ENCODE peak calls at places on chromosomes 1 and 21, in six cellular contexts. V, R, S, Z, W and C are unnamed samples.

GRCh38 chr1:223429313-223429731 is 36.1 kb downstream of the CCDC185 start:
- DNase-seq in V (peak; percentile 10), R (no peak), S (no peak), Z (no peak), W (no peak), C (peak; percentile 93)

GRCh38 chr1:150927629-150928028 is 1.5 kb downstream of the SETDB1 start:
- DNase-seq in V (no peak), R (no peak), S (no peak), Z (no peak), W (no peak), C (no peak)

GRCh38 chr1:25223471-25223870 is 8.8 kb downstream of the SYF2 start:
- DNase-seq in V (no peak), R (no peak), S (no peak), Z (no peak), W (no peak), C (no peak)

GRCh38 chr21:44711327-44712202 is at the start of gene TSPEAR:
- DNase-seq in V (no peak), R (peak; percentile 72), S (peak; percentile 57), Z (peak; percentile 50), W (no peak), C (peak; percentile 54)

GRCh38 chr1:109628540-109629321 is 9.1 kb downstream of the AMPD2 start:
- DNase-seq in V (no peak), R (no peak), S (no peak), Z (no peak), W (no peak), C (no peak)

GRCh38 chr1:152623203-152623844 is 421 bp upstream of the LCE3A start:
- DNase-seq in V (no peak), R (no peak), S (peak; percentile 89), Z (no peak), W (no peak), C (no peak)

GRCh38 chr1:21896652-21897532 is 40.2 kb downstream of the HSPG2 start:
- DNase-seq in V (peak; percentile 81), R (peak; percentile 92), S (peak; percentile 43), Z (peak; percentile 75), W (peak; percentile 63), C (peak; percentile 96)

GRCh38 chr21:14500873-14501272 is 45.2 kb downstream of the SAMSN1 start:
- DNase-seq in V (no peak), R (no peak), S (no peak), Z (no peak), W (no peak), C (no peak)

GRCh38 chr1:206555473-206555935 is 48.2 kb downstream of the RASSF5 start:
- DNase-seq in V (peak; percentile 31), R (no peak), S (peak; percentile 9), Z (peak; percentile 66), W (no peak), C (no peak)

GRCh38 chr21:17900281-17900989 is 81.3 kb upstream of the C21orf91 start:
- DNase-seq in V (no peak), R (no peak), S (peak; percentile 30), Z (no peak), W (no peak), C (no peak)

GRCh38 chr1:117173711-117174110 is 37.0 kb downstream of the VTCN1 start:
- DNase-seq in V (no peak), R (no peak), S (no peak), Z (no peak), W (no peak), C (no peak)

GRCh38 chr1:200090252-200091159 is 63.0 kb downstream of the NR5A2 start:
- DNase-seq in V (no peak), R (no peak), S (peak; percentile 74), Z (no peak), W (no peak), C (no peak)

GRCh38 chr1:204314893-204315735 is 44.6 kb downstream of the PLEKHA6 start:
- DNase-seq in V (no peak), R (no peak), S (no peak), Z (no peak), W (no peak), C (no peak)

GRCh38 chr1:234111458-234112142 is 207.1 kb downstream of the SLC35F3 start:
- DNase-seq in V (no peak), R (no peak), S (peak; percentile 87), Z (no peak), W (no peak), C (no peak)

GRCh38 chr1:103948526-103948925 is 198.8 kb downstream of the AMY1C start:
- DNase-seq in V (no peak), R (no peak), S (no peak), Z (no peak), W (no peak), C (no peak)

GRCh38 chr1:218275823-218276222 is 9.3 kb upstream of the RRP15 start:
- DNase-seq in V (no peak), R (no peak), S (no peak), Z (no peak), W (no peak), C (no peak)

GRCh38 chr1:157030728-157031127 is 14.8 kb downstream of the ARHGEF11 start:
- DNase-seq in V (no peak), R (no peak), S (no peak), Z (no peak), W (no peak), C (no peak)

GRCh38 chr1:145916745-145917144 is 1.8 kb downstream of the PEX11B start:
- DNase-seq in V (no peak), R (no peak), S (no peak), Z (no peak), W (no peak), C (no peak)

GRCh38 chr1:145922266-145922665 is 3.7 kb upstream of the PEX11B start:
- DNase-seq in V (no peak), R (no peak), S (no peak), Z (no peak), W (no peak), C (no peak)

GRCh38 chr1:145917595-145917994 is 922 bp downstream of the PEX11B start:
- DNase-seq in V (no peak), R (no peak), S (no peak), Z (no peak), W (no peak), C (no peak)

GRCh38 chr1:145918144-145918991 is at the start of gene PEX11B:
- DNase-seq in V (peak; percentile 91), R (peak; percentile 94), S (peak; percentile 94), Z (peak; percentile 88), W (peak; percentile 91), C (peak; percentile 93)

GRCh38 chr1:145918992-145919939 is 749 bp upstream of the PEX11B start:
- DNase-seq in V (peak; percentile 72), R (peak; percentile 95), S (peak; percentile 60), Z (peak; percentile 86), W (peak; percentile 73), C (peak; percentile 85)
- TF ChIP-seq POLR2AphosphoS5 in V (no peak), R (no peak), S (peak; percentile 26), Z (peak; percentile 8), W (no peak), C (peak; percentile 12)

DNA sequence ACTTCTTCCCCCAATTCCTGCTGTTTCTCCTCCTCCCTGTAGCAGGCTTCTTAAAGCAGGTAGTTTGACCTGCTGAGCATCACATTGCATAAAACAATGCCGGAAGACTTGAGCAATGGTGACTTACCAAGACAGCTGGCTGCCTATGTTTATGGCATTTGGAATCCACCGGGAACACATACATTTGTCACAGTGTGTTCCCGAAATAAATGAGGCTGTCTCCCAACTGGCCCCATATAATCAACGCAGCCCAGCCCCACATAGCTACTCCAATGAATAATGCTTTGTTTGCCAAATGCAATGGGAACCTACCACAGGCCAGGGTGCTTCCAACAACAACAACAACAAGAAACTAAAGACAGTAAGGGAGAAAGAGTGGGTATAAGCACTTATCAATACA is 186.1 kb upstream of the MAP1LC3C start:
- DNase-seq in V (no peak), R (no peak), S (no peak), Z (no peak), W (no peak), C (no peak)
- H3K27ac ChIP-seq in V (no peak overlapping the region), R (no peak overlapping the region), S (no peak overlapping the region), Z (no peak overlapping the region), W (no peak overlapping the region), C (no peak overlapping the region)

GRCh38 chr1:83887483-83887882 is 111.4 kb downstream of the TTLL7 start:
- DNase-seq in V (no peak), R (no peak), S (no peak), Z (no peak), W (no peak), C (no peak)

GRCh38 chr1:83883979-83884378 is 115.0 kb downstream of the TTLL7 start:
- DNase-seq in V (no peak), R (no peak), S (no peak), Z (no peak), W (no peak), C (no peak)

GRCh38 chr1:83882906-83883305 is 116.0 kb downstream of the TTLL7 start:
- DNase-seq in V (peak; percentile 14), R (no peak), S (peak; percentile 56), Z (no peak), W (no peak), C (no peak)
- TF ChIP-seq CTCF in V (no peak), R (no peak), S (peak; percentile 51), Z (no peak), W (no peak), C (no peak)

GRCh38 chr1:51444096-51444495 is 75.0 kb downstream of the EPS15 start:
- DNase-seq in V (no peak), R (no peak), S (no peak), Z (no peak), W (no peak), C (no peak)

GRCh38 chr1:51442616-51443015 is 76.5 kb downstream of the EPS15 start:
- DNase-seq in V (no peak), R (no peak), S (no peak), Z (no peak), W (no peak), C (no peak)

GRCh38 chr1:51444534-51445192 is 74.4 kb downstream of the EPS15 start:
- DNase-seq in V (no peak), R (no peak), S (no peak), Z (no peak), W (no peak), C (no peak)

GRCh38 chr1:51443555-51443954 is 75.5 kb downstream of the EPS15 start:
- DNase-seq in V (no peak), R (no peak), S (no peak), Z (no peak), W (no peak), C (no peak)

GRCh38 chr1:51445346-51446090 is 73.5 kb downstream of the EPS15 start:
- DNase-seq in V (no peak), R (no peak), S (no peak), Z (no peak), W (no peak), C (no peak)
- TF ChIP-seq POLR2AphosphoS5 in V (no peak), R (no peak), S (no peak), Z (no peak), W (no peak), C (no peak)

DNA sequence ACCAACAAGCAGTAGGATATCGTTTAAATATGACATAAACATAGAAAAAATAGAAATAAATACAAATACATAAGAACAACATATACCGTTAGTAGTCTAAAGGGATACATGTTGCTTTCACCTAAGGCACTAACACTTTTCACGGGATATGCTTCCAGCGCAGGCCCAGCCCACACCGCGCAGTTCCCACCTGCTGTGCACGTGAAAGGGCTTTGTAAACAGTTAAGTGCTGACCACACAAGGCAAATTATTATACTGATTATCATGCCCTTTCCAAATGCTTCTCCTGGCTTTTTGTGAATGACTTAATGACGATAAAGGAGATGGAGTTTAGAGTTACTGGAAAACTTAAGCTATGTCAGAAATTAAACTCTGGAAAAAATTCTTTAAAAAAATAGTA is 11.3 kb upstream of the IL22RA1 start:
- DNase-seq in V (no peak), R (no peak), S (peak; percentile 61), Z (no peak), W (no peak), C (no peak)
- H3K27ac ChIP-seq in V (no peak overlapping the region), R (no peak overlapping the region), S (peak overlapping the region; percentile 88), Z (no peak overlapping the region), W (no peak overlapping the region), C (no peak overlapping the region)